ENCODE peak calls at places on chromosome 10, in four cellular contexts. N, I, Y and A are unnamed samples.

GRCh38 chr10:100976906-100977305 is 7.6 kb downstream of the SEMA4G start:
- DNase-seq in N (no peak), I (no peak), Y (no peak), A (no peak)

GRCh38 chr10:31197886-31198285 is 121.1 kb upstream of the ZEB1 start:
- DNase-seq in N (no peak), I (no peak), Y (no peak), A (no peak)

GRCh38 chr10:35606423-35606822 is 1.3 kb downstream of the GJD4 start:
- DNase-seq in N (no peak), I (no peak), Y (no peak), A (no peak)

GRCh38 chr10:34666008-34666700 is 148.9 kb downstream of the PARD3 start:
- DNase-seq in N (no peak), I (no peak), Y (no peak), A (no peak)

GRCh38 chr10:24711465-24711864 is 12.2 kb downstream of the ARHGAP21 start:
- DNase-seq in N (no peak), I (no peak), Y (no peak), A (no peak)

GRCh38 chr10:115972426-115972825 is 300.6 kb downstream of the GFRA1 start:
- DNase-seq in N (no peak), I (no peak), Y (no peak), A (no peak)

GRCh38 chr10:1256139-1256720 is 200.0 kb downstream of the WDR37 start:
- DNase-seq in N (peak), I (no peak), Y (no peak), A (no peak)

GRCh38 chr10:79103078-79103477 is 34.3 kb downstream of the ZMIZ1 start:
- DNase-seq in N (no peak), I (no peak), Y (no peak), A (peak)

GRCh38 chr10:124093076-124093773 is at the start of gene CHST15:
- DNase-seq in N (peak), I (no peak), Y (no peak), A (peak)

GRCh38 chr10:103111031-103111917 is 81.8 kb downstream of the NT5C2 start:
- DNase-seq in N (no peak), I (no peak), Y (no peak), A (no peak)